ENCODE peak calls at places on chromosomes 3 and 15, in seven cellular contexts. L, N, O, K, Y, R and E are unnamed samples.

GRCh38 chr3:117651271-117651670 is 941.7 kb downstream of the TUSC7 start:
- DNase-seq in L (no peak), N (no peak), O (no peak), K (no peak), Y (no peak), R (no peak), E (no peak)

GRCh38 chr3:193826126-193826795 is 233.3 kb downstream of the OPA1 start:
- DNase-seq in L (no peak), N (no peak), O (peak), K (no peak), Y (peak), R (no peak), E (no peak)

GRCh38 chr15:92603743-92604470 is 51.7 kb downstream of the FAM174B start:
- DNase-seq in L (no peak), N (no peak), O (no peak), K (no peak), Y (no peak), R (no peak), E (no peak)

GRCh38 chr3:69764861-69765260 is 25.6 kb downstream of the MITF start:
- DNase-seq in L (no peak), N (no peak), O (no peak), K (peak), Y (no peak), R (no peak), E (no peak)

GRCh38 chr3:79233431-79234060 is 534.3 kb downstream of the ROBO1 start:
- DNase-seq in L (no peak), N (no peak), O (no peak), K (no peak), Y (no peak), R (peak), E (no peak)

GRCh38 chr3:25455316-25456232 is 27.5 kb downstream of the RARB start:
- DNase-seq in L (no peak), N (no peak), O (no peak), K (peak), Y (peak), R (no peak), E (no peak)

GRCh38 chr3:135927170-135927569 is 38.4 kb upstream of the PPP2R3A start:
- DNase-seq in L (no peak), N (no peak), O (no peak), K (no peak), Y (no peak), R (no peak), E (no peak)

GRCh38 chr3:193960485-193961172 is 175.3 kb upstream of the HES1 start:
- DNase-seq in L (no peak), N (no peak), O (no peak), K (peak), Y (no peak), R (no peak), E (no peak)

GRCh38 chr3:184465883-184466412 is 86.1 kb downstream of the CHRD start:
- DNase-seq in L (no peak), N (no peak), O (no peak), K (no peak), Y (no peak), R (no peak), E (no peak)